ENCODE peak calls at places on chromosomes 1 and 21, in eight cellular contexts. F is choroid plexus epithelial cell, S is WERI-Rb-1, D is mammary epithelial cell, Z is adrenal gland, M is hepatocyte, U is right lobe of liver, Y is cardiac fibroblast. X is an unnamed sample.
A peak's percentile ranks its signal among the peaks of the same experiment; 100 is the strongest.

GRCh38 chr1:192512426-192513125 is 63.0 kb upstream of the RGS1 start:
- DNase-seq in D (no peak), Z (peak; percentile 26), Y (no peak), F (no peak), S (no peak), U (peak; percentile 47), M (no peak), X (no peak)

GRCh38 chr1:45535988-45536766 is 14.4 kb upstream of the AKR1A1 start:
- DNase-seq in Y (no peak), D (no peak), U (no peak), M (no peak), S (no peak), Z (no peak), F (no peak), X (no peak)

GRCh38 chr1:201676061-201676644 is 137.2 kb downstream of the NAV1 start:
- DNase-seq in D (no peak), M (peak; percentile 30), S (peak; percentile 48), F (peak; percentile 42), Z (peak; percentile 75), Y (peak; percentile 33), U (no peak), X (no peak)

GRCh38 chr1:209675567-209676154 is 449 bp downstream of the G0S2 start:
- DNase-seq in Y (peak; percentile 31), S (peak; percentile 12), Z (peak; percentile 45), M (peak; percentile 37), F (peak; percentile 47), D (no peak), U (no peak), X (peak; percentile 25)

GRCh38 chr1:55519937-55520683 is 304.9 kb upstream of the USP24 start:
- DNase-seq in F (peak; percentile 18), Y (no peak), M (no peak), S (no peak), Z (no peak), D (no peak), U (no peak), X (no peak)

GRCh38 chr1:81596341-81596740 is 204.4 kb upstream of the ADGRL2 start:
- DNase-seq in Y (no peak), M (no peak), F (no peak), S (no peak), U (no peak), Z (no peak), D (no peak), X (no peak)

GRCh38 chr1:183094376-183094775 is 71.2 kb downstream of the LAMC1 start:
- DNase-seq in U (no peak), Z (no peak), S (no peak), F (no peak), M (no peak), Y (no peak), D (no peak), X (no peak)

GRCh38 chr1:29590583-29591555 is 354.5 kb downstream of the PTPRU start:
- DNase-seq in U (no peak), Z (no peak), F (no peak), S (no peak), D (peak; percentile 78), M (no peak), Y (no peak), X (peak; percentile 68)

GRCh38 chr1:64155285-64155684 is 48.1 kb upstream of the UBE2U start:
- DNase-seq in U (no peak), M (no peak), S (no peak), Y (no peak), D (no peak), Z (no peak), F (no peak), X (no peak)

GRCh38 chr21:42063206-42063577 is 7.9 kb upstream of the UMODL1 start:
- DNase-seq in D (no peak), S (peak; percentile 86), U (peak; percentile 61), M (no peak), Z (no peak), F (no peak), Y (no peak), X (no peak)

GRCh38 chr1:28104866-28105467 is 16.6 kb upstream of the EYA3 start:
- DNase-seq in U (no peak), D (peak; percentile 87), F (peak; percentile 75), M (peak; percentile 80), Z (peak; percentile 32), Y (peak; percentile 78), S (no peak), X (peak; percentile 77)

GRCh38 chr1:232038704-232039103 is 412.1 kb downstream of the DISC1 start:
- DNase-seq in U (no peak), F (peak; percentile 33), Y (peak; percentile 9), S (peak; percentile 57), Z (no peak), M (no peak), D (no peak), X (no peak)

GRCh38 chr1:63321788-63322247 is 549 bp upstream of the FOXD3 start:
- DNase-seq in D (no peak), Y (no peak), S (no peak), F (no peak), M (no peak), Z (no peak), U (no peak), X (no peak)

GRCh38 chr1:20339811-20340457 is 49.3 kb downstream of the VWA5B1 start:
- DNase-seq in D (no peak), Y (no peak), Z (no peak), M (no peak), F (no peak), S (no peak), U (no peak), X (no peak)

GRCh38 chr1:171372418-171373088 is 58.6 kb downstream of the FMO4 start:
- DNase-seq in S (no peak), U (no peak), Y (peak; percentile 22), D (no peak), Z (no peak), F (peak; percentile 33), M (no peak), X (no peak)

GRCh38 chr1:116538527-116538926 is 32.3 kb downstream of the CD58 start:
- DNase-seq in Y (peak; percentile 67), U (no peak), M (peak; percentile 60), Z (no peak), D (peak; percentile 86), S (peak; percentile 41), F (peak; percentile 29), X (peak; percentile 85)

GRCh38 chr21:28822882-28823335 is 169.8 kb downstream of the LTN1 start:
- DNase-seq in U (no peak), M (peak; percentile 49), D (no peak), Y (peak; percentile 63), F (peak; percentile 20), Z (no peak), S (no peak), X (no peak)

GRCh38 chr21:44706706-44707615 is 4.4 kb downstream of the TSPEAR start:
- DNase-seq in F (no peak), Z (no peak), D (no peak), M (no peak), Y (no peak), S (peak; percentile 6), U (no peak), X (no peak)

GRCh38 chr1:88774151-88774556 is 90.1 kb downstream of the PKN2 start:
- DNase-seq in D (peak; percentile 100), Y (no peak), U (no peak), S (no peak), Z (no peak), F (no peak), M (peak; percentile 84), X (peak; percentile 97)

GRCh38 chr1:225451340-225451739 is 23.5 kb upstream of the LBR start:
- DNase-seq in D (peak; percentile 42), F (no peak), U (peak; percentile 26), M (no peak), S (no peak), Y (no peak), Z (no peak), X (peak; percentile 32)

GRCh38 chr1:64691631-64692030 is 53.2 kb upstream of the RAVER2 start:
- DNase-seq in Y (peak; percentile 63), U (no peak), S (no peak), Z (no peak), M (no peak), F (peak; percentile 65), D (peak; percentile 41), X (peak; percentile 45)

GRCh38 chr1:72062584-72062983 is 219.8 kb downstream of the NEGR1 start:
- DNase-seq in S (peak; percentile 14), F (no peak), Z (no peak), M (no peak), U (no peak), D (peak; percentile 87), Y (peak; percentile 17), X (peak; percentile 91)

GRCh38 chr1:72060466-72060865 is 221.9 kb downstream of the NEGR1 start:
- DNase-seq in M (no peak), U (no peak), S (no peak), Z (no peak), D (no peak), F (no peak), Y (no peak), X (no peak)

GRCh38 chr1:72063364-72063763 is 219.0 kb downstream of the NEGR1 start:
- DNase-seq in Z (no peak), M (no peak), U (no peak), S (no peak), D (peak; percentile 41), F (no peak), Y (peak; percentile 15), X (peak; percentile 41)

GRCh38 chr1:72066431-72066830 is 215.9 kb downstream of the NEGR1 start:
- DNase-seq in U (no peak), D (no peak), M (no peak), F (no peak), Z (no peak), Y (no peak), S (peak; percentile 11), X (no peak)

DNA sequence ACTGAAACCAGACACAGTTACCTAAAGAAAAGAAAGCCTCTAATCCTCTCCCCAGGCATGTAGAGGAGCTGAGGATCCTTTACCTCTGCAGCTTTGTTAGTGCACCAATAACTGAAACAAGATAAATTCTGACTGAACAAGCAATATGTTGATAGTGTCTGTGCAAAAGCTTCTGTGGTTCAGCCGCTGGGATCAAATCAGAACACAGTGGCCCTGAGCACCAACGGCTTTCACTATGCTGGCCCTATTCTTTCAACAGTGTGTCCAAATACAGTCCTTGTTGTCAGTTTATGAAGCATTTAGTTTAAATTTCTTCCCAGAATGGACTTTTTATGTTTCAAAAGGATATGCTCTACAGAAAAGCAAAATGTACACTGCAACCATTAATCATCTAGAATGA is 218.0 kb downstream of the NEGR1 start:
- DNase-seq in D (no peak), M (no peak), F (no peak), Z (no peak), Y (no peak), U (no peak), S (peak; percentile 17), X (no peak)
- H3K4me3 ChIP-seq in D (no peak overlapping the region), M (no peak overlapping the region), F (no peak overlapping the region), Z (no peak overlapping the region), Y (no peak overlapping the region), U (no peak overlapping the region), S (no peak overlapping the region), X (no peak overlapping the region)

GRCh38 chr21:39612233-39613028 is at the start of gene B3GALT5:
- DNase-seq in F (peak; percentile 34), U (no peak), Y (no peak), S (peak; percentile 59), Z (no peak), D (no peak), M (peak; percentile 66), X (peak; percentile 7)
- TF ChIP-seq CTCF in F (no peak), U (no peak), Y (no peak), S (no peak), Z (no peak), D (no peak), M (no peak), X (no peak)

GRCh38 chr1:16146888-16147614 is 8.8 kb downstream of the EPHA2 start:
- DNase-seq in M (no peak), F (peak; percentile 51), D (no peak), Z (peak; percentile 70), Y (peak; percentile 65), S (no peak), U (no peak), X (no peak)
- H3K4me3 ChIP-seq in M (no peak overlapping the region), F (no peak overlapping the region), D (peak overlapping the region; percentile 35), Z (no peak overlapping the region), Y (no peak overlapping the region), S (no peak overlapping the region), U (no peak overlapping the region), X (peak overlapping the region; percentile 14)

GRCh38 chr1:165634154-165634921 is 3.3 kb downstream of the MGST3 start:
- DNase-seq in S (no peak), F (no peak), M (no peak), Z (no peak), D (no peak), Y (no peak), U (no peak), X (no peak)
- TF ChIP-seq CTCF in S (no peak), F (no peak), M (no peak), Z (no peak), D (no peak), Y (no peak), U (no peak), X (no peak)

X was measured in epithelial cell of esophagus.